ENCODE peak calls at places on chromosomes 16 and 17, in six cellular contexts. P is PC-3, W is HAP-1, R is HCEC 1CT, D is ovary, B is A549. Y is an unnamed sample.
A peak's percentile ranks its signal among the peaks of the same experiment; 100 is the strongest.

GRCh38 chr16:58284488-58284887 is 10.3 kb downstream of the PRSS54 start:
- DNase-seq in P (no peak), W (no peak), R (no peak), D (no peak), B (no peak), Y (peak; percentile 22)

GRCh38 chr17:58411408-58411894 is 5.9 kb downstream of the RNF43 start:
- DNase-seq in P (no peak), W (no peak), R (no peak), D (no peak), B (no peak), Y (peak; percentile 81)

GRCh38 chr16:10594312-10594950 is 14.0 kb upstream of the EMP2 start:
- DNase-seq in P (peak; percentile 71), W (no peak), R (no peak), D (no peak), B (no peak), Y (peak; percentile 99)

GRCh38 chr17:81130385-81131288 is 34.7 kb upstream of the PVALEF start:
- DNase-seq in P (no peak), W (no peak), R (no peak), D (no peak), B (no peak), Y (no peak)

GRCh38 chr16:11423315-11424117 is 78.3 kb downstream of the RMI2 start:
- DNase-seq in P (no peak), W (no peak), R (no peak), D (no peak), B (no peak), Y (no peak)

GRCh38 chr16:56263711-56264608 is 72.7 kb downstream of the GNAO1 start:
- DNase-seq in P (no peak), W (no peak), R (no peak), D (no peak), B (no peak), Y (no peak)

GRCh38 chr16:81324808-81325207 is 10.0 kb downstream of the GAN start:
- DNase-seq in P (no peak), W (no peak), R (peak; percentile 44), D (no peak), B (no peak), Y (peak; percentile 34)

GRCh38 chr16:68070811-68071546 is 14.2 kb upstream of the NFATC3 start:
- DNase-seq in P (no peak), W (no peak), R (no peak), D (no peak), B (no peak), Y (peak; percentile 23)

GRCh38 chr16:77002644-77003043 is 188.3 kb upstream of the MON1B start:
- DNase-seq in P (no peak), W (no peak), R (no peak), D (no peak), B (no peak), Y (no peak)

GRCh38 chr17:39777534-39778365 is 40.0 kb downstream of the GRB7 start:
- DNase-seq in P (no peak), W (no peak), R (no peak), D (no peak), B (no peak), Y (no peak)

GRCh38 chr17:28570716-28571254 is 539 bp downstream of the PIGS start:
- DNase-seq in P (peak; percentile 20), W (peak; percentile 35), R (no peak), D (peak; percentile 40), B (peak; percentile 42), Y (peak; percentile 36)

GRCh38 chr17:16282522-16282921 is 65.5 kb downstream of the PIGL start:
- DNase-seq in P (peak; percentile 94), W (no peak), R (peak; percentile 91), D (no peak), B (peak; percentile 62), Y (peak; percentile 81)

GRCh38 chr17:19335951-19336631 is 26.4 kb downstream of the B9D1 start:
- DNase-seq in P (no peak), W (no peak), R (no peak), D (no peak), B (no peak), Y (no peak)

GRCh38 chr16:86554599-86554916 is 477 bp downstream of the MTHFSD start:
- DNase-seq in P (peak; percentile 2), W (no peak), R (no peak), D (no peak), B (no peak), Y (no peak)

GRCh38 chr17:28937044-28937729 is 14.1 kb downstream of the PHF12 start:
- DNase-seq in P (peak; percentile 44), W (no peak), R (peak; percentile 44), D (no peak), B (no peak), Y (peak; percentile 79)

GRCh38 chr16:67939507-67940435 is 3.1 kb upstream of the PSMB10 start:
- DNase-seq in P (no peak), W (no peak), R (no peak), D (peak; percentile 55), B (no peak), Y (no peak)

GRCh38 chr17:20979792-20980083 is 63.1 kb downstream of the USP22 start:
- DNase-seq in P (no peak), W (no peak), R (no peak), D (no peak), B (no peak), Y (no peak)

GRCh38 chr17:71260366-71260765 is 860.5 kb upstream of the SOX9 start:
- DNase-seq in P (peak; percentile 33), W (no peak), R (peak; percentile 27), D (no peak), B (no peak), Y (peak; percentile 27)

GRCh38 chr16:21277927-21278706 is at the start of gene CRYM:
- DNase-seq in P (peak; percentile 37), W (peak; percentile 55), R (no peak), D (peak; percentile 65), B (peak; percentile 52), Y (peak; percentile 52)

GRCh38 chr16:67949645-67950044 is 5.7 kb upstream of the LCAT start:
- DNase-seq in P (no peak), W (no peak), R (no peak), D (no peak), B (no peak), Y (no peak)

GRCh38 chr16:30417447-30418349 is 10.3 kb downstream of the ZNF771 start:
- DNase-seq in P (peak; percentile 94), W (peak; percentile 91), R (peak; percentile 51), D (peak; percentile 85), B (peak; percentile 98), Y (peak; percentile 96)

GRCh38 chr16:23595246-23595950 is 718 bp downstream of the NDUFAB1 start:
- DNase-seq in P (no peak), W (no peak), R (no peak), D (no peak), B (no peak), Y (no peak)

GRCh38 chr17:7225711-7226331 is 6.1 kb downstream of the ACADVL start:
- DNase-seq in P (no peak), W (no peak), R (no peak), D (no peak), B (no peak), Y (no peak)

GRCh38 chr17:17684901-17685774 is 3.9 kb downstream of the RAI1 start:
- DNase-seq in P (no peak), W (no peak), R (no peak), D (no peak), B (no peak), Y (no peak)

GRCh38 chr17:75512946-75513666 is 2.2 kb downstream of the CASKIN2 start:
- DNase-seq in P (no peak), W (no peak), R (peak; percentile 15), D (no peak), B (no peak), Y (peak; percentile 31)